ENCODE peak calls at places on chromosome 15, in eight cellular contexts. Q is gastrocnemius medialis, X is lower lobe of right lung, S is adrenal gland, P is GM23338, G is HCT116, V is uterus, U is heart left ventricle. H is an unnamed sample.

GRCh38 chr15:70266412-70267089 is 168.8 kb upstream of the TLE3 start:
- DNase-seq in P (no peak), X (peak; percentile 91), Q (peak; percentile 71), V (peak; percentile 89), U (peak; percentile 85), S (peak; percentile 86), G (no peak), H (peak; percentile 90)

GRCh38 chr15:48076454-48076853 is 44.3 kb upstream of the SLC24A5 start:
- DNase-seq in V (no peak), G (no peak), S (peak; percentile 77), U (no peak), X (no peak), Q (no peak), P (no peak), H (no peak)

GRCh38 chr15:77589839-77590238 is 42.9 kb downstream of the LINGO1 start:
- DNase-seq in P (no peak), U (peak; percentile 46), X (no peak), Q (no peak), G (no peak), V (no peak), S (no peak), H (no peak)

GRCh38 chr15:86591994-86592746 is 512.5 kb downstream of the AGBL1 start:
- DNase-seq in X (peak; percentile 38), S (no peak), Q (peak; percentile 49), U (peak; percentile 71), V (peak; percentile 29), G (no peak), P (no peak), H (peak; percentile 67)

GRCh38 chr15:48516125-48516524 is 129.4 kb downstream of the FBN1 start:
- DNase-seq in X (no peak), U (no peak), G (no peak), P (no peak), S (no peak), Q (no peak), V (no peak), H (no peak)

GRCh38 chr15:73190189-73190601 is 137.9 kb downstream of the NEO1 start:
- DNase-seq in X (no peak), U (no peak), P (no peak), V (no peak), G (no peak), S (no peak), Q (no peak), H (no peak)

GRCh38 chr15:100901296-100901695 is 17.9 kb upstream of the LRRK1 start:
- DNase-seq in Q (no peak), X (no peak), U (no peak), P (no peak), G (no peak), S (no peak), V (no peak), H (no peak)

GRCh38 chr15:63860161-63860954 is 26.6 kb upstream of the HERC1 start:
- DNase-seq in U (peak; percentile 30), S (no peak), P (no peak), G (no peak), Q (no peak), V (no peak), X (no peak), H (no peak)

GRCh38 chr15:101024111-101024695 is 105.0 kb downstream of the LRRK1 start:
- DNase-seq in U (peak; percentile 72), S (no peak), X (no peak), P (no peak), G (no peak), V (peak; percentile 49), Q (no peak), H (peak; percentile 44)

GRCh38 chr15:52006702-52007340 is 12.2 kb upstream of the MAPK6 start:
- DNase-seq in Q (no peak), X (peak; percentile 62), P (no peak), G (no peak), S (no peak), U (no peak), V (no peak), H (no peak)

GRCh38 chr15:99978426-99978825 is 245.2 kb upstream of the LYSMD4 start:
- DNase-seq in G (no peak), S (no peak), P (peak; percentile 64), Q (no peak), U (no peak), V (no peak), X (peak; percentile 22), H (no peak)

GRCh38 chr15:44468713-44469385 is 41.4 kb downstream of the CTDSPL2 start:
- DNase-seq in P (no peak), U (no peak), S (no peak), Q (no peak), V (no peak), X (no peak), G (peak; percentile 24), H (no peak)

GRCh38 chr15:68599560-68600071 is 20.8 kb downstream of the CORO2B start:
- DNase-seq in Q (no peak), G (no peak), S (peak; percentile 33), P (peak; percentile 93), V (no peak), U (peak; percentile 23), X (no peak), H (no peak)

GRCh38 chr15:61743352-61743909 is 316.8 kb downstream of the VPS13C start:
- DNase-seq in V (no peak), Q (no peak), X (no peak), U (no peak), S (no peak), G (no peak), P (no peak), H (no peak)

GRCh38 chr15:92527197-92527596 is 128.4 kb downstream of the FAM174B start:
- DNase-seq in P (no peak), V (no peak), G (no peak), S (no peak), U (peak; percentile 71), Q (peak; percentile 59), X (no peak), H (peak; percentile 31)

GRCh38 chr15:35725353-35725752 is 179.4 kb upstream of the DPH6 start:
- DNase-seq in X (no peak), U (no peak), V (no peak), P (no peak), G (no peak), Q (no peak), S (no peak), H (no peak)

DNA sequence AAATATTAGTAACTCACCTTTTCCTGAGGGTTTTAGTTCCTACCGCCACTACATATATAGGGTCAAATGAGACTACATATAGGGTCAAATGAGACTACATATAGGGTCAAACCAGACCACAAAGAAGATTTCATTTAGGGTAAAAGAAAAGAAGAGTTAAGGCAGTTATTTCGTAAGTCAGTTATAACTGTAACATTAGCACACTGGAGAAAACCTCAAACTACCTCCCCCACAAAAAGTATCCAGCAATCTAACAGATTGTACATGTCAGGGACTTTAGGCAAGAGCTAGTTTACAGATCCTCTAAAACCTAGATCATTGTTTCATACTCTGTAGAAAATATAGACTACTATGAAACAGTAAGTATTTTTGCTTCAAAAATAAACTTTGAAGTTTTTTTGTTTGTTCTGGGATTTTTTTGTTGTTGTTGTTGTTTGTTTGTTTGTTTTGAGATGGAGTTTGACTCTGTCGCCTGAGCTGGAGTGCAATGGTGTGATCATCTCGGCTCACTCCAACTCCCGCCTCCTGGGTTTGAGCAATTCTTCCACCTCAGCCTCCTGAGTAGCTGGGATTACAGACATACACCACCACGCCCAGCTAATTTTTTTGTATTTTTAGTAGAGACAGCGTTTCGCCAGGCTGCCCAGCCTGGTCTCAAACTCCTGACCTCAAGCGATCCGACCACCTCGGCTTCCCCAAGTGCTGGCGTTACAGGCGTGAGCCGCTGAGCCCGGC is 92.4 kb upstream of the CGNL1 start:
- DNase-seq in V (peak; percentile 31), U (no peak), Q (no peak), X (no peak), G (no peak), P (no peak), S (no peak), H (no peak)
- H3K36me3 ChIP-seq in V (no peaks in the 10 kb centered on the region), U (peaks cover 36% of the 10 kb centered on the region), Q (no peaks in the 10 kb centered on the region), X (peaks cover 84% of the 10 kb centered on the region), G (peaks cover 4% of the 10 kb centered on the region), P (peaks cover 10% of the 10 kb centered on the region), S (peaks cover 30% of the 10 kb centered on the region), H (peaks cover 74% of the 10 kb centered on the region)

DNA sequence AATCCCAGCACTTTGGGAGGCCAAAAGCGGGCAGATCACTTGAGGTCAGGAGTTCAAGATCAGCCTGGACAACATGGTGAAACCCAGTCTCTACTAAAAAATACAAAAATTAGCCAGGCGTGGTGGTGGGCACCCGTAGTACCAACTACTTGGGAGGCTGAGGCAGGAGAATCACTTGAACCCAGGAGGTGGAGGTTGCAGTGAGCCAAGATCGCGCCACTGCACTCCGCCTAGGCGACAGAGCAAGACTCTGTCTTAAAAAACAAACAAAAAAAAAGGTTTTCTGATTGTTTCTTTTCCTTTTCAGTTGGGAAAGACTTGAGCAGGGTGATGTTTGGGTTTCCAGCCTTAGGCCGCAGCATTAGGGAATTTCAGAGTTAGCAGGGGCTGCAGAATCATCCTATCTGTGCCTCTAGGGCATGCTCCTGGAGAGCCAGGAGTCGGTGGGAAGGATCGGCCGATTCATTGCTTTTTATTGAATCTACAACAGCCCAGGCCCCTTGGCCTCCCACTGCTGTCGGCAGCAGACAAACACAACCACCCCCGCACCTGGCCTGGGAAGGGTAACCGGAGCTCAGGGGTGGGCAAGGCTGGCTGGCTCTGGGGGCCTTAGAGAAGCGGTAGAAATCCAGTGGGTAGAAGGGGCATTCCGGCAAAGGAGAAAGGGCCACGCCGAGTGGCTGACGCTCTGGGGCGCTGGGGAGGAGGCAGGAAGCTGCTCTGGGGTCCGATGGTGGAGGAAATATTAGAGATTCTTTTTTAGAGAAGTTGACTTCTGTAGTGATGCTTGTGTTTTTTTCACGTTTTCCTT is 6.3 kb downstream of the CHAC1 start:
- DNase-seq in X (no peak), G (no peak), P (peak; percentile 64), V (no peak), U (peak; percentile 12), Q (peak; percentile 7), S (no peak), H (no peak)
- TF ChIP-seq CTCF in X (no peak), G (no peak), P (no peak), V (no peak), U (no peak), Q (no peak), S (no peak), H (no peak)

GRCh38 chr15:37094542-37095196 is 5.7 kb downstream of the MEIS2 start:
- DNase-seq in V (no peak), S (no peak), U (no peak), X (no peak), P (no peak), G (no peak), Q (no peak), H (no peak)
- H3K27ac ChIP-seq in V (peak overlapping the region; percentile 97), S (peak overlapping the region; percentile 59), U (peak overlapping the region; percentile 95), X (peak overlapping the region; percentile 74), P (no peak overlapping the region), G (no peak overlapping the region), Q (no peak overlapping the region), H (no peak overlapping the region)

GRCh38 chr15:79035814-79036213 is 54.8 kb downstream of the RASGRF1 start:
- DNase-seq in U (no peak), P (peak; percentile 41), Q (no peak), S (no peak), V (no peak), G (no peak), X (no peak), H (no peak)

GRCh38 chr15:79035111-79035601 is 55.4 kb downstream of the RASGRF1 start:
- DNase-seq in V (no peak), U (no peak), Q (no peak), G (no peak), P (peak; percentile 71), X (no peak), S (no peak), H (no peak)

GRCh38 chr15:79034284-79034683 is 56.3 kb downstream of the RASGRF1 start:
- DNase-seq in G (no peak), U (no peak), Q (no peak), X (no peak), P (no peak), S (no peak), V (no peak), H (no peak)

GRCh38 chr15:79037848-79038247 is 52.7 kb downstream of the RASGRF1 start:
- DNase-seq in U (no peak), P (no peak), V (no peak), Q (no peak), G (no peak), X (no peak), S (no peak), H (no peak)

GRCh38 chr15:79036323-79036722 is 54.3 kb downstream of the RASGRF1 start:
- DNase-seq in V (no peak), U (no peak), P (no peak), Q (no peak), G (no peak), S (no peak), X (no peak), H (no peak)
- H3K36me3 ChIP-seq in V (no peaks in the 10 kb centered on the region), U (no peaks in the 10 kb centered on the region), P (no peaks in the 10 kb centered on the region), Q (no peaks in the 10 kb centered on the region), G (no peaks in the 10 kb centered on the region), S (no peaks in the 10 kb centered on the region), X (no peaks in the 10 kb centered on the region), H (no peaks in the 10 kb centered on the region)

H was measured in tibial artery.